ENCODE peak calls at places on chromosomes 6 and 20, in five cellular contexts. C is HepG2; X is right atrium auricular region; B is CD4-positive, alpha-beta memory T cell; M is lung. Q is an unnamed sample. For H3K9me3 and H3K4me1, the result is how much of the 10 kb centered on the place peaks cover.

GRCh38 chr6:24673625-24674024 is 6.7 kb downstream of the ACOT13 start:
- DNase-seq in C (no peak), X (no peak), B (no peak), M (no peak), Q (no peak)

GRCh38 chr6:110529355-110529754 is 52.9 kb upstream of the SLC22A16 start:
- DNase-seq in C (no peak), X (no peak), B (no peak), M (no peak), Q (no peak)

GRCh38 chr20:62576815-62577214 is 65.5 kb upstream of the SLCO4A1 start:
- DNase-seq in C (no peak), X (no peak), B (no peak), M (no peak), Q (no peak)

GRCh38 chr20:59938696-59939051 is 1.4 kb downstream of the PPP1R3D start:
- DNase-seq in C (no peak), X (no peak), B (no peak), M (no peak), Q (peak)

GRCh38 chr20:12966468-12967085 is 42.2 kb upstream of the SPTLC3 start:
- DNase-seq in C (peak), X (no peak), B (no peak), M (no peak), Q (no peak)

GRCh38 chr6:54990001-54990400 is 143.4 kb downstream of the FAM83B start:
- DNase-seq in C (no peak), X (no peak), B (no peak), M (no peak), Q (no peak)

GRCh38 chr6:169866140-169866534 is 114.7 kb downstream of the ERMARD start:
- DNase-seq in C (no peak), X (no peak), B (no peak), M (no peak), Q (no peak)

GRCh38 chr20:32763202-32763999 is 1.2 kb downstream of the DNMT3B start:
- DNase-seq in C (no peak), X (no peak), B (no peak), M (no peak), Q (no peak)

GRCh38 chr6:28719275-28719940 is 193.7 kb downstream of the GPX5 start:
- DNase-seq in C (peak), X (no peak), B (no peak), M (no peak), Q (no peak)

GRCh38 chr6:21360353-21360752 is 233.2 kb upstream of the SOX4 start:
- DNase-seq in C (no peak), X (no peak), B (no peak), M (no peak), Q (no peak)

GRCh38 chr6:36755435-36756348 is 58.1 kb downstream of the RAB44 start:
- DNase-seq in C (peak), X (no peak), B (peak), M (no peak), Q (no peak)

GRCh38 chr6:26440977-26441358 is 664 bp downstream of the BTN3A3 start:
- DNase-seq in C (no peak), X (no peak), B (no peak), M (no peak), Q (no peak)

GRCh38 chr20:1927217-1927616 is 32.0 kb downstream of the SIRPA start:
- DNase-seq in C (no peak), X (no peak), B (no peak), M (no peak), Q (no peak)

GRCh38 chr20:46350201-46350985 is 42.1 kb upstream of the CDH22 start:
- DNase-seq in C (no peak), X (no peak), B (no peak), M (no peak), Q (no peak)

GRCh38 chr6:129494099-129494498 is 215.9 kb downstream of the ARHGAP18 start:
- DNase-seq in C (no peak), X (no peak), B (no peak), M (no peak), Q (no peak)

GRCh38 chr20:26214991-26215390 is 518.3 kb upstream of the ZNF337 start:
- DNase-seq in C (no peak), X (no peak), B (no peak), M (no peak), Q (no peak)

GRCh38 chr6:31383149-31383548 is 20.2 kb upstream of the MICA start:
- DNase-seq in C (no peak), X (no peak), B (no peak), M (no peak), Q (no peak)

GRCh38 chr6:41061196-41061726 is 8.3 kb downstream of the APOBEC2 start:
- DNase-seq in C (no peak), X (no peak), B (no peak), M (no peak), Q (no peak)

GRCh38 chr6:6858533-6858982 is 249.2 kb upstream of the RREB1 start:
- DNase-seq in C (no peak), X (no peak), B (no peak), M (no peak), Q (no peak)
- H3K9me3 ChIP-seq in C (under half), X (under half), B (under half), M (under half), Q (under half)

DNA sequence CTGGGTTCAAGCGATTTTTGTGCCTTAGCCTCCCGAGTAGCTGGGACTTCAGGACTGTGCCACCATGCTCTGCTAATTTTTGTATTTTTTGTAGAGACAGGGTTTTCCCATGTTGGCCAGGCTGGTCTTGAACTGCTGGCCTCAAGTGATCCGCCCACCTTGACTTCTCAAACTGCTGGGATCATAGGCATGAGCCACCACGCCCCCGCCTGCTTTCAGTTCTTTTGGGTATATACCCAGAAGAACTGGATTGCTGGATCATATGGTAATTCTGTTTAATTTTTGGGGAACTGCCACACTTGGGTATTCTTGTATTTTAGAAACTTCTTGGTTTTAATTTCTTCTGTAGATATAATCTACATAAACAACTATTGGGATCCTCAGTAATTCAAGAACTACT is 17.0 kb downstream of the CDS2 start:
- DNase-seq in C (no peak), X (no peak), B (no peak), M (no peak), Q (no peak)
- H3K4me1 ChIP-seq in C (half or more), X (half or more), B (under half), M (half or more), Q (under half)

DNA sequence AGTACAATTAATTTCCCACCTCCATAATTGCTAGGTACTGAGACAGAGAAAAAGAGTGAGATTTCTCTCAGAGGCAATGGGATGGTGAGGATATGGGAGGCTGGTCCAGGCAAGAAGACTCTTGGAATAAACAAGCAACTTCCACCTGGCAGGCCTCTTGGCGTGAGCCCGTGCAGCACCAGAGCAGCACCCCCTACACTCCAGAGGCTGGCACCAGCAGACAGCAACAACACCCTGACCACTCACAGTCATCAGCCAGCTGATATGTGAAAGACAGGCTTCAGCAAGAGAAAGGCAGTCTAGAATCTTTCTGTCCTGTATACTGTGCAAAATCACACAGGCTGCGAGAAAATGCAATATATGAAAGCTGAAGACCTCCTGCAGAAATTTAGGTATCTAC is 59.7 kb downstream of the KIF13A start:
- DNase-seq in C (no peak), X (no peak), B (no peak), M (no peak), Q (no peak)
- H3K27ac ChIP-seq in C (no peak), X (peak), B (no peak), M (peak), Q (peak)

DNA sequence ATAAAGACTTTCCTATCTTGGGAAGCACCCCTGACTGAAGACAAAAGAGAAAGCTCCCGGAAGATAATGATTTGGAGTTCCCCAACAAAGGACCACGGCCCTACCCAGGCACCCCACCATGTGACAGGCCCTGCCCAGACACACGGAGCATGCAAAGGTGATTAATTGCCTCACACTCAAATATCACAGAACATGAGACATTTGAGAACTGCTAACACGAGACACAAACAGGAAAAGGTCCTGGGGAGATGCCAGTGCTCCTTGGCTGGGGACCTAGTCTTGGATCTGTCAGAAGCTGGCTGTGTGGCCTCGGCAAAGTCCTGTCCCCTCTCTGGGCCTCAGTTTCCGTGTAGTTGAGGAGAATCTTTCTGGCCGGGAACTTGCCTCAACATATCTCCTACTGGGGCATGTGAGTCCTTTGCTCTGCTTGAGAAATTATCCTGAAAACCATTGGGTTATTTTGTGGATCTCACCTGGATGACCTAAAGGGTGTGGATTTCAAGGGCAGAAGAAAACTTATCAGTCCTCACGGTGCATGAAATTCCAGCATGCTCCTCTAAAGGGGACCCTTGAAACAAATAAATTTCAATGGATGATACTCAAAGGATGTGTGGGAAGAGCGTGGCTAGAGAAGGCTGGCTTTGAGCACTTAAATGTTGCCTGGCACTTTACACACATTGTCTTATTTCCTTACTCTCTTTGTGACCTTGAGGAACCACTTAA is 82.3 kb upstream of the PTPN1 start:
- DNase-seq in C (no peak), X (peak), B (no peak), M (no peak), Q (peak)
- H3K9me3 ChIP-seq in C (under half), X (under half), B (under half), M (under half), Q (under half)

GRCh38 chr6:43828711-43829110 is 58.7 kb downstream of the VEGFA start:
- DNase-seq in C (no peak), X (no peak), B (no peak), M (no peak), Q (no peak)
- H3K4me1 ChIP-seq in C (half or more), X (under half), B (under half), M (under half), Q (under half)

GRCh38 chr20:23147647-23147963 is 61.5 kb upstream of the CD93 start:
- DNase-seq in C (no peak), X (no peak), B (no peak), M (no peak), Q (no peak)
- H3K27ac ChIP-seq in C (peak), X (peak), B (no peak), M (peak), Q (peak)

Q was measured in uterus.